ENCODE peak calls at places on chromosomes 12 and 14, in six cellular contexts. F is fibroblast of mammary gland, P is HCT116, O is bronchial epithelial cell, R is mammary epithelial cell, T is fibroblast of lung. B is an unnamed sample.

GRCh38 chr12:29463198-29463597 is 34.3 kb downstream of the OVCH1 start:
- DNase-seq in F (no peak), P (no peak), O (no peak), R (no peak), T (no peak), B (no peak)

GRCh38 chr12:4648099-4648498 is 752 bp downstream of the AKAP3 start:
- DNase-seq in F (peak; percentile 24), P (no peak), O (peak; percentile 24), R (peak; percentile 12), T (peak; percentile 13), B (no peak)

GRCh38 chr12:56118688-56119045 is 601 bp downstream of the ZC3H10 start:
- DNase-seq in F (no peak), P (no peak), O (no peak), R (no peak), T (no peak), B (no peak)

GRCh38 chr12:24661657-24662096 is 287.2 kb downstream of the BCAT1 start:
- DNase-seq in F (peak; percentile 95), P (no peak), O (peak; percentile 52), R (peak; percentile 9), T (peak; percentile 98), B (peak; percentile 35)

GRCh38 chr12:1474567-1475153 is 119.7 kb downstream of the FBXL14 start:
- DNase-seq in F (peak; percentile 97), P (peak; percentile 43), O (peak; percentile 45), R (peak; percentile 77), T (peak; percentile 98), B (peak; percentile 97)

GRCh38 chr12:25438638-25439037 is 114.4 kb downstream of the LMNTD1 start:
- DNase-seq in F (peak; percentile 88), P (no peak), O (no peak), R (no peak), T (peak; percentile 35), B (peak; percentile 71)

GRCh38 chr12:78698747-78699146 is 165.8 kb upstream of the SYT1 start:
- DNase-seq in F (peak; percentile 24), P (no peak), O (peak; percentile 88), R (peak; percentile 31), T (no peak), B (no peak)

GRCh38 chr14:65788876-65789859 is 376.6 kb downstream of the FUT8 start:
- DNase-seq in F (no peak), P (no peak), O (no peak), R (no peak), T (no peak), B (peak; percentile 5)

GRCh38 chr14:105885561-105886320 is 359.4 kb downstream of the TMEM121 start:
- DNase-seq in F (no peak), P (no peak), O (no peak), R (no peak), T (no peak), B (no peak)

GRCh38 chr14:53174918-53175317 is 21.8 kb upstream of the DDHD1 start:
- DNase-seq in F (no peak), P (no peak), O (no peak), R (no peak), T (no peak), B (no peak)

GRCh38 chr12:112327209-112327930 is 54.9 kb downstream of the HECTD4 start:
- DNase-seq in F (no peak), P (no peak), O (no peak), R (no peak), T (no peak), B (no peak)

GRCh38 chr12:107405436-107405835 is 280.2 kb upstream of the PWP1 start:
- DNase-seq in F (no peak), P (no peak), O (no peak), R (no peak), T (no peak), B (no peak)

GRCh38 chr12:27818421-27818918 is 38.4 kb upstream of the MANSC4 start:
- DNase-seq in F (no peak), P (no peak), O (no peak), R (no peak), T (peak; percentile 34), B (no peak)

GRCh38 chr12:990308-990648 is 745 bp upstream of the ERC1 start:
- DNase-seq in F (peak; percentile 78), P (no peak), O (peak; percentile 35), R (peak; percentile 62), T (peak; percentile 66), B (peak; percentile 51)

GRCh38 chr14:34365309-34365915 is 96.6 kb downstream of the SPTSSA start:
- DNase-seq in F (peak; percentile 28), P (no peak), O (no peak), R (no peak), T (peak; percentile 45), B (peak; percentile 13)

GRCh38 chr12:86613306-86613705 is 357.1 kb upstream of the MGAT4C start:
- DNase-seq in F (no peak), P (no peak), O (peak; percentile 72), R (peak; percentile 30), T (peak; percentile 71), B (peak; percentile 1)

GRCh38 chr14:20455355-20456300 is 602 bp downstream of the APEX1 start:
- DNase-seq in F (peak; percentile 88), P (no peak), O (peak; percentile 77), R (peak; percentile 86), T (peak; percentile 89), B (peak; percentile 87)

GRCh38 chr14:98622208-98623051 is 649.6 kb downstream of the BCL11B start:
- DNase-seq in F (no peak), P (no peak), O (peak; percentile 30), R (peak; percentile 18), T (no peak), B (no peak)

GRCh38 chr12:108964391-108965166 is 56.3 kb downstream of the SVOP start:
- DNase-seq in F (no peak), P (no peak), O (no peak), R (no peak), T (no peak), B (no peak)

GRCh38 chr12:130715150-130715995 is 726 bp downstream of the RIMBP2 start:
- DNase-seq in F (no peak), P (no peak), O (no peak), R (no peak), T (no peak), B (no peak)
- H3K4me3 ChIP-seq in F (no peak overlapping the region), P (no peak overlapping the region), O (no peak overlapping the region), R (no peak overlapping the region), T (no peak overlapping the region), B (no peak overlapping the region)

DNA sequence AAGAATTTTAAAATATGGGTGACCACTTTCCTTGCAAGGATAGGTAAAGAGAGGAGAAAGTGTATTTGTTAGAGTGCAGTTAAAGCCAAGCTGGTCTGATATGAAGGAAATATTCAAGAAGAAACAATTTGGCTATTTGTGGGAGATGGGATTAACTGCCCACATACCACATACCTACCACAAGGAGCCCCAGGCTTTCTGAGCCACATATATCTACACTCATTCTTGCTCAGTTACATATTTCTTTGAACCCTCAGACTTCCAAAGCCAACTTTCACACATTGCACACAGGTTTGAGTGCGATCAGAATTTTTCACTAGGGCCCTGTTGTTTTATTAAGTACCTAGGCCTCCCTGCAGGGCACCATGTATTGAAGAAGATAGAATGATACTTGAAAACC is 330.2 kb downstream of the ZFP36L1 start:
- DNase-seq in F (no peak), P (no peak), O (no peak), R (no peak), T (no peak), B (no peak)
- TF ChIP-seq CTCF in F (peak; percentile 14), P (peak; percentile 46), O (no peak), R (peak; percentile 12), T (peak; percentile 30), B (peak; percentile 27)

GRCh38 chr14:103846008-103846568 is 1.3 kb downstream of the PPP1R13B start:
- DNase-seq in F (no peak), P (no peak), O (no peak), R (no peak), T (no peak), B (no peak)
- H3K4me3 ChIP-seq in F (peak overlapping the region; percentile 60), P (peak overlapping the region; percentile 86), O (peak overlapping the region; percentile 66), R (peak overlapping the region; percentile 57), T (peak overlapping the region; percentile 74), B (peak overlapping the region; percentile 64)

GRCh38 chr14:80491562-80492139 is 280.3 kb upstream of the DIO2 start:
- DNase-seq in F (no peak), P (no peak), O (no peak), R (no peak), T (peak; percentile 52), B (no peak)
- TF ChIP-seq CTCF in F (no peak), P (no peak), O (no peak), R (no peak), T (no peak), B (no peak)

GRCh38 chr14:100547633-100548294 is 39.5 kb downstream of the BEGAIN start:
- DNase-seq in F (no peak), P (peak; percentile 55), O (peak; percentile 55), R (no peak), T (peak; percentile 59), B (peak; percentile 65)

GRCh38 chr14:100544506-100545141 is 42.6 kb downstream of the BEGAIN start:
- DNase-seq in F (no peak), P (no peak), O (no peak), R (no peak), T (no peak), B (no peak)

GRCh38 chr14:100545359-100545758 is 41.9 kb downstream of the BEGAIN start:
- DNase-seq in F (no peak), P (no peak), O (no peak), R (no peak), T (no peak), B (no peak)

GRCh38 chr14:100548295-100548655 is 38.9 kb downstream of the BEGAIN start:
- DNase-seq in F (no peak), P (no peak), O (no peak), R (no peak), T (no peak), B (no peak)

DNA sequence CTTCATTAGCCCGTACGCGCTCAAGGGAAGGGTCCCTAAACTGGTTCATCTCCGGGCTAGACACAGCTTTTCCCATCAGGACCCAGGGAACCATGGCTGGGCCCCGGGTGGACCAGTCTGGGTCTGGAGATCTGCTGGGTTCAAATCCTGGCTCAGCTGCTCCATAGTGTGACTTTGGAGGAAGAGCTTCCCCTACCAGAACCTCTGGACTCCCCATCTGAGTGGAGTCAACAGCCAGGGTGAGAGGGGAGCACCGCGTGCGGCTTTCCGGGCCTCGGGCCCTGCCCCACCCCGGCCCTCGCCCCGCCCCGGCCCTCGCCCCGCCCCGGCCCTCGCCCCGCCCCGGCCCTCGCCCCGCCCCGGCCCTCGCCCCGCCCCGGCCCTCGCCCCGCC is 41.2 kb downstream of the BEGAIN start:
- DNase-seq in F (no peak), P (no peak), O (no peak), R (no peak), T (no peak), B (no peak)
- H3K4me3 ChIP-seq in F (no peak overlapping the region), P (peak overlapping the region; percentile 69), O (no peak overlapping the region), R (no peak overlapping the region), T (no peak overlapping the region), B (no peak overlapping the region)

DNA sequence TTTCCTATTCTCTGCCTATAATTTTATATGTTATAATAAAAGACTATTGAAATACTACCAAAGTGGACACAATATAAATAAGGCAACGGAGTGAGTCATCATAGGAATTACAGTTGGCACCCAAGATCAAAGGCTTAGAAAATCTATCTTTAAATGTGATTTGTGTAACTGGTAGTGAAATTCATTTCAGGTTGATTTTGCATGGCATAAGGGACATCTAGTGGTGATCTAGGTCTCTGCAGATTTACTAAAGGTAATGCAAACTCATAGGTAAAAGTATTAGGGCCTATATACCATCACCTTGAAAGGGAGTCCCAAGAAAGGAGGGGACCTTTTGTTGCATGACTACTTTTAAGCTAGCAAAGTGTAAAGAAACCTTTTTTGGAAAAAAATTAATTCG is 527.2 kb downstream of the NRXN3 start:
- DNase-seq in F (peak; percentile 49), P (peak; percentile 3), O (peak; percentile 46), R (peak; percentile 12), T (peak; percentile 19), B (peak; percentile 53)
- TF ChIP-seq CTCF in F (peak; percentile 60), P (peak; percentile 45), O (peak; percentile 49), R (peak; percentile 44), T (peak; percentile 37), B (peak; percentile 69)

B was measured in foreskin fibroblast.